ENCODE peak calls at places on chromosomes 4 and X, in seven cellular contexts. S, V, T, X, G, W and J are unnamed samples.

GRCh38 chr4:79679859-79680258 is 271.8 kb upstream of the GK2 start:
- DNase-seq in V (no peak), G (no peak), S (no peak), T (no peak), W (no peak), X (no peak), J (no peak)

GRCh38 chrX:13212191-13212651 is 107.6 kb downstream of the ATXN3L start:
- DNase-seq in X (no peak), T (no peak), G (no peak), V (peak), W (no peak), S (no peak), J (no peak)

GRCh38 chrX:72003811-72004750 is 93.4 kb downstream of the NHSL2 start:
- DNase-seq in X (peak), S (no peak), W (no peak), T (peak), G (no peak), V (no peak), J (no peak)

GRCh38 chr4:83772680-83773079 is 236.8 kb downstream of the GPAT3 start:
- DNase-seq in V (peak), W (no peak), G (no peak), T (no peak), X (no peak), S (no peak), J (no peak)

GRCh38 chrX:47206316-47206715 is 12.2 kb upstream of the CDK16 start:
- DNase-seq in X (no peak), G (no peak), S (no peak), W (no peak), T (no peak), V (peak), J (no peak)

GRCh38 chrX:7127058-7127457 is 20.5 kb upstream of the STS start:
- DNase-seq in V (no peak), G (no peak), W (no peak), S (no peak), T (no peak), X (no peak), J (no peak)

GRCh38 chrX:47854474-47854873 is 17.8 kb downstream of the ZNF81 start:
- DNase-seq in S (no peak), V (peak), W (no peak), X (peak), G (peak), T (peak), J (no peak)

GRCh38 chr4:22391548-22391947 is 124.3 kb downstream of the ADGRA3 start:
- DNase-seq in T (no peak), S (no peak), G (no peak), W (no peak), V (peak), X (no peak), J (no peak)

GRCh38 chrX:144219035-144219434 is 335.2 kb downstream of the UBE2NL start:
- DNase-seq in G (no peak), T (no peak), S (no peak), X (no peak), W (no peak), V (no peak), J (no peak)

GRCh38 chrX:115330498-115331138 is 41.1 kb downstream of the LUZP4 start:
- DNase-seq in V (peak), S (peak), W (peak), X (peak), T (peak), G (peak), J (peak)

GRCh38 chr4:28225005-28225404 is 1364.4 kb downstream of the STIM2 start:
- DNase-seq in T (no peak), V (peak), W (no peak), X (peak), S (peak), G (no peak), J (no peak)

GRCh38 chr4:15656038-15656470 is 897 bp upstream of the FBXL5 start:
- DNase-seq in G (no peak), S (no peak), V (no peak), W (no peak), X (no peak), T (no peak), J (no peak)

GRCh38 chr4:1080961-1081688 is 32.2 kb downstream of the RNF212 start:
- DNase-seq in S (peak), T (no peak), X (no peak), G (no peak), W (no peak), V (peak), J (no peak)

GRCh38 chr4:98851806-98852205 is 77.1 kb downstream of the EIF4E start:
- DNase-seq in G (no peak), X (no peak), S (no peak), V (peak), W (no peak), T (no peak), J (no peak)

GRCh38 chr4:89175611-89176010 is 64.3 kb downstream of the TIGD2 start:
- DNase-seq in V (no peak), S (no peak), G (no peak), W (no peak), T (no peak), X (no peak), J (no peak)

GRCh38 chrX:97605271-97605670 is 721.6 kb downstream of the RPA4 start:
- DNase-seq in G (no peak), S (no peak), W (no peak), V (no peak), T (no peak), X (no peak), J (no peak)

GRCh38 chr4:109166586-109166985 is 135.9 kb downstream of the COL25A1 start:
- DNase-seq in X (no peak), T (no peak), S (no peak), G (no peak), W (no peak), V (no peak), J (no peak)

GRCh38 chrX:46216406-46216805 is 328.8 kb downstream of the ZNF674 start:
- DNase-seq in V (no peak), S (no peak), T (no peak), W (no peak), X (no peak), G (no peak), J (no peak)

GRCh38 chrX:13005671-13006473 is 31.0 kb downstream of the TMSB4X start:
- DNase-seq in W (no peak), V (peak), S (no peak), G (no peak), T (no peak), X (no peak), J (peak)

GRCh38 chr4:190019023-190019858 is 7.8 kb downstream of the FRG2 start:
- DNase-seq in S (no peak), V (no peak), W (no peak), G (no peak), T (peak), X (no peak), J (no peak)

GRCh38 chrX:50343917-50344316 is 126.7 kb downstream of the DGKK start:
- DNase-seq in G (no peak), S (no peak), X (no peak), V (no peak), T (no peak), W (no peak), J (no peak)

GRCh38 chr4:80336582-80336981 is 1.1 kb downstream of the CFAP299 start:
- DNase-seq in V (peak), S (peak), G (peak), T (peak), W (peak), X (peak), J (no peak)

GRCh38 chr4:184930026-184930425 is 88.3 kb upstream of the HELT start:
- DNase-seq in S (no peak), X (no peak), G (no peak), W (no peak), T (no peak), V (no peak), J (no peak)

GRCh38 chr4:184934184-184934583 is 84.1 kb upstream of the HELT start:
- DNase-seq in W (no peak), S (no peak), X (no peak), T (no peak), V (peak), G (no peak), J (no peak)

GRCh38 chr4:184934961-184935360 is 83.3 kb upstream of the HELT start:
- DNase-seq in S (no peak), X (no peak), T (no peak), V (no peak), W (no peak), G (no peak), J (no peak)

GRCh38 chr4:184933311-184933710 is 85.0 kb upstream of the HELT start:
- DNase-seq in T (no peak), S (no peak), X (no peak), W (no peak), G (no peak), V (no peak), J (no peak)

DNA sequence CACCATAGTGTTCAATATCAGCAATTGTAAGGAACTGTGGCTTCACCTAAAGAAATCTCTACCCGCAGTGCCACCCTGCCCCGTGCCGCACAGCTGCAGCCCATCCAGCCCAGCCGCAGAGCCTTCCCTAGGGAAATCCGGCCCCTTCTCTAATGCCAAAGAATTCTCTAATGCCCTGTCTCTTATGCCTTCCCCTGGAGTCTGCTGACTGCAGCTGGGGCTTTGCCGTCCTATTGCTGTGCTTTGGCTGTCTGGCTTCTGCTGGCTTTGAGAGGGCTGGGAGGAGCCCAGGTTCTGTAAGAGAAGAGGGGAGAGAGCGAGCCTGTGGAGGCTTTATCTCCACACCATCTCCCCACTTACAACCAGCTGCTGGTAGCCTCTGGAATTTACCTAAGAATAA is 85.9 kb upstream of the HELT start:
- DNase-seq in S (no peak), V (no peak), T (peak), W (no peak), X (no peak), G (no peak), J (no peak)
- TF ChIP-seq USF2 in S (no peak), V (no peak), T (no peak), W (no peak), X (no peak), G (no peak), J (no peak)

GRCh38 chr4:145804134-145804533 is 124.2 kb downstream of the C4orf51 start:
- DNase-seq in G (no peak), T (no peak), W (peak), X (no peak), S (no peak), V (peak), J (no peak)

GRCh38 chr4:145805490-145805889 is 125.5 kb downstream of the C4orf51 start:
- DNase-seq in S (no peak), W (peak), G (no peak), X (peak), V (peak), T (no peak), J (no peak)

GRCh38 chr4:145812902-145813301 is 125.7 kb downstream of the ZNF827 start:
- DNase-seq in W (peak), X (no peak), T (no peak), S (peak), G (no peak), V (no peak), J (no peak)

GRCh38 chr4:145808848-145809512 is 129.0 kb downstream of the C4orf51 start:
- DNase-seq in W (no peak), V (no peak), T (no peak), S (no peak), G (no peak), X (no peak), J (no peak)

DNA sequence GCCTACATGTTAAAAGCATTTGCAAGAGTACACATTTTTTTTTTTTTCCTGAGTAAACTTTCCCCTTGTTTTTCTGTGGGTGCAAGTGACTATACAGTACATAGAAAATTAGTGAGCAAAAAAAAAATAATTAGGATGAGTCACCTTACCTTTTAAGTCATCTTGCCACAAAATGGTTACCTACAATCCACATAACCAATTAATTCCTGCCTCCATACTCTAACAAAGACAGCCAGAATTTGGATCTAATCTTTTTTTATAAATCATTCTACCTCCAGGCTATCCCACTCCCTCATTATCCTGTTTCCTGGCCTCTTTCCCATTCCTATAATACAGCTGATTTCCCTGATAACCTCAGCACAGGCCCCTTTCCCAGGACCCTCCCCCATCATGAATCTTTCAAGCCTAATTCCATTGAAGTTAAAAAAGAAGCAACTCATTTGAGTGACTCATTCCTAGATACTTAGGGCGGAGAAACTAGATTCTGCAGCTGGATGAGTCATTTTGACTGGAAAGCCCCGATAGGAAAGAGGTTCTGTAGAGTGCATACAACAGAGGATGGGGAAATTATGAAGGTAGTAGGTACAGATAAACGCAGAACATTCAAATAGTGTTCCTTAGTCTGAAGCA is 128.2 kb downstream of the C4orf51 start:
- DNase-seq in S (peak), X (no peak), V (peak), T (peak), G (peak), W (peak), J (peak)
- TF ChIP-seq USF2 in S (no peak), X (no peak), V (no peak), T (no peak), G (no peak), W (no peak), J (no peak)

GRCh38 chr4:25913851-25914669 is at the start of gene SMIM20:
- DNase-seq in V (peak), W (peak), T (peak), S (peak), G (peak), X (peak), J (peak)

GRCh38 chr4:25914670-25915358 is 794 bp downstream of the SMIM20 start:
- DNase-seq in W (no peak), V (no peak), X (no peak), S (no peak), G (peak), T (peak), J (no peak)

GRCh38 chr4:25913056-25913850 is 767 bp upstream of the SMIM20 start:
- DNase-seq in X (no peak), S (no peak), V (peak), T (peak), G (no peak), W (no peak), J (no peak)

GRCh38 chr4:25916870-25917269 is 2.9 kb downstream of the SMIM20 start:
- DNase-seq in G (no peak), T (no peak), W (no peak), X (no peak), S (no peak), V (no peak), J (no peak)

DNA sequence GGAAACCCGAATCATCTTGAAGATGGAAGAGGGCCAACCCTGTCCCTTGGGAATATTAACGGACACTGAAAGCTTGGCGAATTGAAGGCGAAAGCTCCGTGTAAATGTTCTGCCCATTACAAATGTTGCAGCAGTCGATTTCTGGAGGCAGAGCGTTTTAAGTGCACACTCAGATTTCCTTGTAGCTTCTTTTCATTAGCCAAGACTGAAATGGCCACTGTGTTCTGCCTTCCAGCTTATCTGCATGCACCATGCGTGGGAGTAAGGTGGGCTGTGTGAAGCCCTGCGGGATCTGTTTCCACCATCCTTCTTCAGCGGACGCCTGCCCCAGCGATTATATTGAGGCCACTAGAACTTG is 1.3 kb downstream of the SMIM20 start:
- DNase-seq in W (no peak), V (no peak), G (peak), S (no peak), T (no peak), X (no peak), J (no peak)
- TF ChIP-seq USF2 in W (no peak), V (no peak), G (no peak), S (no peak), T (no peak), X (no peak), J (no peak)

DNA sequence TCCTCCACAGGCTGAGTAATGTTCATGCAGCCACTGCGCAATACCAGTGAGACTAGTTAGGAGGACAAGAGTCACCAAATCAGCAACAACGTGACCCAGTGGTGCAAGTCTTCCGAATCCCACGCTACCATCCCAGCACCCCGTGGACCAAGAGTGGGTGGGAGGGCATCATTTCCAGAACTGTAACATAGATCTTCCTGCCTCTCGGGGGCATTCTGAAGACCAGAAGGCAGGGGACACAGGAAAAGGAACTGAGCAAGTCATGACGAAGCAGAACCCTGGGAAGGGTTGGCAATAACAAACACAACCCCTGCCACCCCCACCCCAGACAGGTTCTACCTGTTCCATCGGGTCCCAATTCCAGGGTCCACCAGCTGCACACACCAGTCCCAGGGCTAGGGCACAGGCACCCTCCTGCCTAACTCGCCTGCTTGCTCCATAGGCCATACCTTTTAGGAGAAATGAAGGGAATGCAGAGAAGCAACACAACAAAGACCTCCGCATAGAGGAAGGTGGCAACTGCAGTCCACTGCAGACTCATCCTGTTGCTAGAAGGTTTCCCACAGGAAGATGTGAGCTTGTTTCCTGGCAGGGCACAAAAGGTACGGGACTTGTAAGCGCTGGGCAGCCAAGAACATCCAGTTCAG is 1.4 kb downstream of the BCAP31 start:
- DNase-seq in G (no peak), S (peak), V (no peak), X (no peak), T (no peak), W (no peak), J (no peak)
- TF ChIP-seq USF2 in G (no peak), S (no peak), V (no peak), X (no peak), T (no peak), W (no peak), J (no peak)

GRCh38 chr4:5409237-5409636 is 299.1 kb downstream of the EVC2 start:
- DNase-seq in V (peak), T (no peak), G (no peak), W (no peak), X (no peak), S (no peak), J (no peak)
- TF ChIP-seq USF2 in V (no peak), T (no peak), G (no peak), W (no peak), X (no peak), S (no peak), J (no peak)

GRCh38 chrX:100411802-100412333 is 1.8 kb upstream of the PCDH19 start:
- DNase-seq in X (no peak), T (no peak), S (no peak), G (no peak), V (no peak), W (no peak), J (no peak)

GRCh38 chrX:100410083-100410590 is at the start of gene PCDH19:
- DNase-seq in G (no peak), S (peak), T (peak), V (peak), W (no peak), X (peak), J (no peak)

GRCh38 chrX:100409316-100410082 is 574 bp downstream of the PCDH19 start:
- DNase-seq in S (no peak), X (peak), W (no peak), V (no peak), G (no peak), T (peak), J (no peak)

GRCh38 chrX:100410901-100411801 is 1.1 kb upstream of the PCDH19 start:
- DNase-seq in X (peak), W (no peak), T (peak), G (no peak), S (no peak), V (no peak), J (no peak)

DNA sequence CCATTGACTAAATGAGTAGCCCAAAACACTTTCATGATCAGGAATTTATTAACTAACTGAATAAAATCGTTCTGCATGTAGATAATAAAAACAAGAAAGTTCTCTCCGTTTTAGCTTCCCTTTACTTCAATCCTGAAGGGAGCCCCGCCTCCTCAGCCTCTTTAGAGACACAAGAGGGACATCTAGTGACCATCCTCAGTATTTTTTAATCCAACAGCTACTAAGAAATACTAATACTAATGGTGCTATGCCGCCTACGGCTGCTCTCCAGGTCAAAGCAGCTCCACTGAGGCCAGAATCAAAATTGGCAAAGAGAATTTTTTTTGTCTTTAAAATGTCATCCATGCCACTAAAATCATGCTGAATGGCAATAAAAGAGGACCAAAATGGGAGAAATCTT is 3.2 kb upstream of the PCDH19 start:
- DNase-seq in S (peak), V (peak), W (peak), T (peak), G (peak), X (no peak), J (peak)
- TF ChIP-seq USF2 in S (no peak), V (no peak), W (no peak), T (no peak), G (no peak), X (no peak), J (no peak)

GRCh38 chr4:37383579-37384229 is 139.2 kb downstream of the NWD2 start:
- DNase-seq in T (peak), W (peak), X (no peak), V (peak), G (peak), S (peak), J (no peak)
- TF ChIP-seq USF2 in T (no peak), W (no peak), X (no peak), V (no peak), G (no peak), S (no peak), J (no peak)

DNA sequence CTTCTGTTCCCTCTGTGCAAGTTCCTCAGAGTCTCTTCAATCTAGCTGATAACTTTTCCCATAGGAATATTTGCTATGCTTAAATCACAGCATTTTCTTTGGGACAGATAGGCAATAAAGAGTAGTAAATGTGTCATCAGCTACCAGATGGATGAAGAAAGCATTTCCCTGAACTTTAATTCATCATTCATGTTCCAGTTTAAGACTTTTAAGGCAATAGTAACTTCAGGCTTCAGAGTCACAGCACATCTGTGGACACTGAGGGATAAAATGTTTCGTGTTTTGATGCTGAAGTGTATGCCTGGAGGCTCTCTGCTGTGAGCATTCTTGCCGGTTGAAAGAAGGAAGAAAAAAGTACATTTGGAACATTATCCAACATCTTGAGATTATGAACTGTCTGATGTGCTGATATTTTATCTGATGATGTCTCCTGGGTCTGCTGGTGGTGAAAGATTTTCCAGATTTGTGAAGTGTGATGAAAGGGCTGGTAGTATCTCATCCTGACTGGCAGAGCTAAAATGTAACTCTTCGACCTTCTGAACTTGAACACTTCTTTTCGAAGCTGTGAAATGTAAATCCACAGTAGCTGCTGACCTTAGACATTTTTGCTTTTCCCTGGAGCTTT is 133.7 kb downstream of the DCLK2 start:
- DNase-seq in X (no peak), T (no peak), W (no peak), G (no peak), V (no peak), S (no peak), J (no peak)
- TF ChIP-seq USF2 in X (no peak), T (no peak), W (no peak), G (no peak), V (no peak), S (no peak), J (no peak)